ENCODE peak calls at places on chromosomes 7 and 10, in seven cellular contexts. One of them, this sample, is unnamed.

GRCh38 chr10:123860209-123860608 is 31.4 kb downstream of the CPXM2 start:
- DNase-seq in hepatocyte: no peak
- DNase-seq in fibroblast of lung: no peak
- DNase-seq in PC-9: no peak
- DNase-seq in K562: no peak
- DNase-seq in DND-41: no peak
- DNase-seq in GM23248: no peak
- DNase-seq in this sample: no peak

GRCh38 chr10:69392481-69393000 is 24.2 kb downstream of the TACR2 start:
- DNase-seq in hepatocyte: peak; percentile 92
- DNase-seq in fibroblast of lung: peak; percentile 82
- DNase-seq in PC-9: peak; percentile 88
- DNase-seq in K562: peak; percentile 90
- DNase-seq in DND-41: peak; percentile 78
- DNase-seq in GM23248: peak; percentile 91
- DNase-seq in this sample: peak; percentile 91

GRCh38 chr10:118980870-118981269 is 48.6 kb upstream of the NANOS1 start:
- DNase-seq in hepatocyte: no peak
- DNase-seq in fibroblast of lung: no peak
- DNase-seq in PC-9: no peak
- DNase-seq in K562: no peak
- DNase-seq in DND-41: no peak
- DNase-seq in GM23248: no peak
- DNase-seq in this sample: peak; percentile 61

GRCh38 chr10:42866115-42866995 is 83.8 kb downstream of the BMS1 start:
- DNase-seq in hepatocyte: peak; percentile 89
- DNase-seq in fibroblast of lung: peak; percentile 67
- DNase-seq in PC-9: peak; percentile 84
- DNase-seq in K562: peak; percentile 84
- DNase-seq in DND-41: peak; percentile 13
- DNase-seq in GM23248: peak; percentile 88
- DNase-seq in this sample: peak; percentile 72

GRCh38 chr10:480498-480927 is 209.0 kb downstream of the DIP2C start:
- DNase-seq in hepatocyte: no peak
- DNase-seq in fibroblast of lung: no peak
- DNase-seq in PC-9: no peak
- DNase-seq in K562: no peak
- DNase-seq in DND-41: no peak
- DNase-seq in GM23248: no peak
- DNase-seq in this sample: no peak

GRCh38 chr7:154931906-154932305 is 71.0 kb downstream of the PAXIP1 start:
- DNase-seq in hepatocyte: no peak
- DNase-seq in fibroblast of lung: no peak
- DNase-seq in PC-9: no peak
- DNase-seq in K562: no peak
- DNase-seq in DND-41: no peak
- DNase-seq in GM23248: peak; percentile 6
- DNase-seq in this sample: no peak

GRCh38 chr10:35516102-35516670 is 89.0 kb upstream of the GJD4 start:
- DNase-seq in hepatocyte: no peak
- DNase-seq in fibroblast of lung: no peak
- DNase-seq in PC-9: no peak
- DNase-seq in K562: peak; percentile 23
- DNase-seq in DND-41: no peak
- DNase-seq in GM23248: no peak
- DNase-seq in this sample: no peak

GRCh38 chr10:133292919-133293809 is 15.5 kb downstream of the TUBGCP2 start:
- DNase-seq in hepatocyte: no peak
- DNase-seq in fibroblast of lung: peak; percentile 56
- DNase-seq in PC-9: peak; percentile 66
- DNase-seq in K562: no peak
- DNase-seq in DND-41: no peak
- DNase-seq in GM23248: peak; percentile 89
- DNase-seq in this sample: no peak

GRCh38 chr10:14603539-14604102 is 171.1 kb downstream of the FAM107B start:
- DNase-seq in hepatocyte: peak; percentile 49
- DNase-seq in fibroblast of lung: no peak
- DNase-seq in PC-9: no peak
- DNase-seq in K562: no peak
- DNase-seq in DND-41: no peak
- DNase-seq in GM23248: peak; percentile 45
- DNase-seq in this sample: peak; percentile 36

GRCh38 chr10:78869508-78870439 is 199.0 kb upstream of the ZMIZ1 start:
- DNase-seq in hepatocyte: peak; percentile 1
- DNase-seq in fibroblast of lung: no peak
- DNase-seq in PC-9: no peak
- DNase-seq in K562: no peak
- DNase-seq in DND-41: no peak
- DNase-seq in GM23248: no peak
- DNase-seq in this sample: no peak

GRCh38 chr10:8037199-8037801 is 17.2 kb upstream of the GATA3 start:
- DNase-seq in hepatocyte: no peak
- DNase-seq in fibroblast of lung: no peak
- DNase-seq in PC-9: no peak
- DNase-seq in K562: no peak
- DNase-seq in DND-41: no peak
- DNase-seq in GM23248: no peak
- DNase-seq in this sample: no peak
- TF ChIP-seq EZH2 in hepatocyte: peak; percentile 98
- TF ChIP-seq EZH2 in fibroblast of lung: peak; percentile 67
- TF ChIP-seq EZH2 in PC-9: no peak
- TF ChIP-seq EZH2 in K562: no peak
- TF ChIP-seq EZH2 in DND-41: no peak
- TF ChIP-seq EZH2 in GM23248: peak; percentile 97
- TF ChIP-seq EZH2 in this sample: peak; percentile 97

GRCh38 chr10:72511414-72511813 is 114.5 kb downstream of the MICU1 start:
- DNase-seq in hepatocyte: no peak
- DNase-seq in fibroblast of lung: no peak
- DNase-seq in PC-9: no peak
- DNase-seq in K562: no peak
- DNase-seq in DND-41: no peak
- DNase-seq in GM23248: no peak
- DNase-seq in this sample: no peak
- H3K27ac ChIP-seq in hepatocyte: no peak overlapping the region
- H3K27ac ChIP-seq in fibroblast of lung: no peak overlapping the region
- H3K27ac ChIP-seq in PC-9: no peak overlapping the region
- H3K27ac ChIP-seq in K562: no peak overlapping the region
- H3K27ac ChIP-seq in DND-41: no peak overlapping the region
- H3K27ac ChIP-seq in GM23248: no peak overlapping the region
- H3K27ac ChIP-seq in this sample: no peak overlapping the region

GRCh38 chr7:127732306-127732705 is 80.3 kb downstream of the SND1 start:
- DNase-seq in hepatocyte: no peak
- DNase-seq in fibroblast of lung: no peak
- DNase-seq in PC-9: no peak
- DNase-seq in K562: no peak
- DNase-seq in DND-41: no peak
- DNase-seq in GM23248: no peak
- DNase-seq in this sample: no peak
- H3K36me3 ChIP-seq in hepatocyte: peaks cover 3% of the 10 kb centered on the region
- H3K36me3 ChIP-seq in fibroblast of lung: peaks cover 2% of the 10 kb centered on the region
- H3K36me3 ChIP-seq in PC-9: peaks cover 23% of the 10 kb centered on the region
- H3K36me3 ChIP-seq in K562: peaks cover 93% of the 10 kb centered on the region
- H3K36me3 ChIP-seq in DND-41: peaks cover 72% of the 10 kb centered on the region
- H3K36me3 ChIP-seq in GM23248: peaks cover 24% of the 10 kb centered on the region
- H3K36me3 ChIP-seq in this sample: peaks cover 24% of the 10 kb centered on the region

DNA sequence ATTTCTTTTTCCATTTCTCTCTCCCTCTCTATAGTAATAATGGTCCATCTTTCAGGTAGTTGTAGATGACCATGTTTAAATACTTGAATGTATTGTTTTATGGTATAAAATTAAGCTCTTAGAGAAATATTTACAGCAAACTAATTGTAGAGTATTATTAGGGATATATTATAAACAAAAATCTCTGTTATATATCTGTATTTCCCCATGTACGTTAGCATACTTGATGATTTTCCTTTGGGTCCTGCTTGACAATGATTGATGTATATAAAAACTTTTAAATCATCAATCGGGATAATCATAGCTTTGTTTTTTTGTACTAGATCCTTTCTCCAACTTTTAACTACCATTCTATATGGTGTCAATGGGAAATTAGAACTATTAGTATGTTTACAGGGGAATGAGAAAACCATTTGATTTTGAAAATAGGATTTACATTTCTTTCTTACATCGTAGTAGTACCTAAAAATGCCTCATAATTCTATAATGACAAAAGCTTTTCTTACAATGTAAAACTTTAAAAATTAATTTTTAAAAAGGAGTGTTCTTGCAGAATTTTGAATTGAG is 117.5 kb upstream of the CDK13 start:
- DNase-seq in hepatocyte: no peak
- DNase-seq in fibroblast of lung: no peak
- DNase-seq in PC-9: no peak
- DNase-seq in K562: no peak
- DNase-seq in DND-41: no peak
- DNase-seq in GM23248: no peak
- DNase-seq in this sample: no peak
- TF ChIP-seq EZH2 in hepatocyte: no peak
- TF ChIP-seq EZH2 in fibroblast of lung: no peak
- TF ChIP-seq EZH2 in PC-9: peak; percentile 52
- TF ChIP-seq EZH2 in K562: no peak
- TF ChIP-seq EZH2 in DND-41: no peak
- TF ChIP-seq EZH2 in GM23248: no peak
- TF ChIP-seq EZH2 in this sample: no peak

This sample was measured in A673.